ENCODE peak calls at places on chromosomes 5 and 9, in nine cellular contexts. V, H, L, X, T, B, Z, A and E are unnamed samples.

GRCh38 chr9:133787749-133788015 is 49.5 kb upstream of the SARDH start:
- DNase-seq in V (peak), H (no peak), L (no peak), X (peak), T (no peak), B (no peak), Z (no peak), A (peak), E (peak)

GRCh38 chr9:127448112-127448805 is 2.9 kb downstream of the RPL12 start:
- DNase-seq in V (no peak), H (no peak), L (no peak), X (no peak), T (no peak), B (no peak), Z (no peak), A (no peak), E (no peak)

GRCh38 chr5:75226916-75227315 is 9.8 kb downstream of the ANKRD31 start:
- DNase-seq in V (no peak), H (no peak), L (no peak), X (no peak), T (no peak), B (no peak), Z (no peak), A (no peak), E (no peak)

GRCh38 chr9:116504081-116504480 is 183.0 kb upstream of the TRIM32 start:
- DNase-seq in V (no peak), H (no peak), L (no peak), X (no peak), T (no peak), B (no peak), Z (no peak), A (no peak), E (no peak)

GRCh38 chr5:151708126-151708525 is 21.4 kb upstream of the SPARC start:
- DNase-seq in V (no peak), H (no peak), L (no peak), X (peak), T (peak), B (no peak), Z (no peak), A (no peak), E (no peak)

GRCh38 chr9:123929177-123929869 is 603 bp downstream of the DENND1A start:
- DNase-seq in V (no peak), H (no peak), L (peak), X (no peak), T (no peak), B (no peak), Z (no peak), A (no peak), E (peak)

GRCh38 chr9:37611014-37611413 is 18.6 kb upstream of the TOMM5 start:
- DNase-seq in V (no peak), H (no peak), L (no peak), X (no peak), T (no peak), B (no peak), Z (no peak), A (no peak), E (no peak)

GRCh38 chr9:91426123-91426745 is 2.6 kb upstream of the NFIL3 start:
- DNase-seq in V (peak), H (peak), L (no peak), X (peak), T (no peak), B (no peak), Z (no peak), A (peak), E (no peak)

GRCh38 chr5:159732220-159732619 is 184.1 kb upstream of the ADRA1B start:
- DNase-seq in V (no peak), H (no peak), L (peak), X (no peak), T (peak), B (no peak), Z (no peak), A (no peak), E (no peak)

GRCh38 chr5:170297589-170298462 is at the start of gene LCP2:
- DNase-seq in V (peak), H (no peak), L (peak), X (no peak), T (peak), B (no peak), Z (no peak), A (no peak), E (no peak)

GRCh38 chr9:130912932-130913598 is 16.5 kb upstream of the QRFP start:
- DNase-seq in V (peak), H (no peak), L (no peak), X (peak), T (no peak), B (no peak), Z (no peak), A (no peak), E (no peak)

GRCh38 chr5:176597417-176598389 is 12.3 kb downstream of the GPRIN1 start:
- DNase-seq in V (no peak), H (no peak), L (no peak), X (no peak), T (no peak), B (no peak), Z (no peak), A (no peak), E (no peak)

GRCh38 chr5:173764321-173765029 is 123.7 kb upstream of the CPEB4 start:
- DNase-seq in V (peak), H (no peak), L (no peak), X (peak), T (peak), B (peak), Z (peak), A (peak), E (no peak)

GRCh38 chr9:131837316-131837715 is 97.4 kb upstream of the RAPGEF1 start:
- DNase-seq in V (no peak), H (no peak), L (no peak), X (no peak), T (no peak), B (no peak), Z (no peak), A (peak), E (peak)

GRCh38 chr9:88388886-88389617 is 808 bp downstream of the SPIN1 start:
- DNase-seq in V (peak), H (peak), L (peak), X (peak), T (peak), B (no peak), Z (no peak), A (peak), E (no peak)

GRCh38 chr9:94586814-94587213 is 6.8 kb downstream of the FBP2 start:
- DNase-seq in V (no peak), H (no peak), L (no peak), X (peak), T (peak), B (no peak), Z (no peak), A (no peak), E (no peak)

GRCh38 chr9:101566904-101567724 is 27.7 kb downstream of the PPP3R2 start:
- DNase-seq in V (no peak), H (no peak), L (peak), X (peak), T (peak), B (no peak), Z (no peak), A (no peak), E (no peak)

GRCh38 chr9:74876611-74877010 is 11.1 kb downstream of the TRPM6 start:
- DNase-seq in V (no peak), H (no peak), L (no peak), X (no peak), T (no peak), B (no peak), Z (no peak), A (no peak), E (no peak)

GRCh38 chr5:166509085-166509484 is 1782.4 kb upstream of the WWC1 start:
- DNase-seq in V (no peak), H (no peak), L (no peak), X (peak), T (no peak), B (no peak), Z (no peak), A (peak), E (no peak)